ENCODE peak calls at places on chromosomes 7 and 10, in seven cellular contexts. One of them, this sample, is unnamed.
A peak's percentile ranks its signal among the peaks of the same experiment; 100 is the strongest.

GRCh38 chr10:86319626-86320025 is 47.0 kb downstream of the GRID1 start:
- DNase-seq in SK-N-SH: peak; percentile 67
- DNase-seq in IMR-90: no peak
- DNase-seq in A549: no peak
- DNase-seq in HepG2: no peak
- DNase-seq in K562: no peak
- DNase-seq in GM12878: no peak
- DNase-seq in this sample: no peak

GRCh38 chr7:50835156-50835555 is 52.5 kb upstream of the GRB10 start:
- DNase-seq in SK-N-SH: no peak
- DNase-seq in IMR-90: no peak
- DNase-seq in A549: peak; percentile 52
- DNase-seq in HepG2: no peak
- DNase-seq in K562: no peak
- DNase-seq in GM12878: no peak
- DNase-seq in this sample: no peak

GRCh38 chr7:13050703-13051102 is 363.3 kb downstream of the ARL4A start:
- DNase-seq in SK-N-SH: no peak
- DNase-seq in IMR-90: peak; percentile 94
- DNase-seq in A549: peak; percentile 66
- DNase-seq in HepG2: peak; percentile 28
- DNase-seq in K562: peak; percentile 51
- DNase-seq in GM12878: no peak
- DNase-seq in this sample: no peak

GRCh38 chr10:112471878-112472487 is 25.0 kb downstream of the VTI1A start:
- DNase-seq in SK-N-SH: peak; percentile 48
- DNase-seq in IMR-90: peak; percentile 68
- DNase-seq in A549: peak; percentile 71
- DNase-seq in HepG2: peak; percentile 52
- DNase-seq in K562: peak; percentile 47
- DNase-seq in GM12878: peak; percentile 25
- DNase-seq in this sample: no peak

GRCh38 chr10:63829020-63829419 is 307.8 kb downstream of the REEP3 start:
- DNase-seq in SK-N-SH: no peak
- DNase-seq in IMR-90: no peak
- DNase-seq in A549: peak; percentile 2
- DNase-seq in HepG2: no peak
- DNase-seq in K562: no peak
- DNase-seq in GM12878: no peak
- DNase-seq in this sample: no peak

GRCh38 chr10:112215342-112215774 is 31.8 kb upstream of the GPAM start:
- DNase-seq in SK-N-SH: peak; percentile 70
- DNase-seq in IMR-90: peak; percentile 24
- DNase-seq in A549: no peak
- DNase-seq in HepG2: peak; percentile 72
- DNase-seq in K562: no peak
- DNase-seq in GM12878: no peak
- DNase-seq in this sample: no peak

GRCh38 chr10:6916601-6917000 is 336.5 kb upstream of the PRKCQ start:
- DNase-seq in SK-N-SH: no peak
- DNase-seq in IMR-90: no peak
- DNase-seq in A549: no peak
- DNase-seq in HepG2: no peak
- DNase-seq in K562: no peak
- DNase-seq in GM12878: no peak
- DNase-seq in this sample: no peak

GRCh38 chr7:25314094-25314708 is 85.9 kb upstream of the NPVF start:
- DNase-seq in SK-N-SH: no peak
- DNase-seq in IMR-90: no peak
- DNase-seq in A549: no peak
- DNase-seq in HepG2: no peak
- DNase-seq in K562: no peak
- DNase-seq in GM12878: no peak
- DNase-seq in this sample: no peak

GRCh38 chr7:130009848-130010688 is 41.1 kb downstream of the ZC3HC1 start:
- DNase-seq in SK-N-SH: peak; percentile 33
- DNase-seq in IMR-90: peak; percentile 89
- DNase-seq in A549: peak; percentile 91
- DNase-seq in HepG2: peak; percentile 13
- DNase-seq in K562: peak; percentile 88
- DNase-seq in GM12878: peak; percentile 17
- DNase-seq in this sample: no peak

GRCh38 chr10:97165499-97165898 is 20.3 kb downstream of the SLIT1 start:
- DNase-seq in SK-N-SH: no peak
- DNase-seq in IMR-90: no peak
- DNase-seq in A549: no peak
- DNase-seq in HepG2: no peak
- DNase-seq in K562: no peak
- DNase-seq in GM12878: no peak
- DNase-seq in this sample: no peak

GRCh38 chr10:97159906-97160305 is 25.9 kb downstream of the SLIT1 start:
- DNase-seq in SK-N-SH: no peak
- DNase-seq in IMR-90: no peak
- DNase-seq in A549: no peak
- DNase-seq in HepG2: no peak
- DNase-seq in K562: no peak
- DNase-seq in GM12878: no peak
- DNase-seq in this sample: no peak

GRCh38 chr10:97163141-97163540 is 22.6 kb downstream of the SLIT1 start:
- DNase-seq in SK-N-SH: no peak
- DNase-seq in IMR-90: no peak
- DNase-seq in A549: no peak
- DNase-seq in HepG2: no peak
- DNase-seq in K562: no peak
- DNase-seq in GM12878: no peak
- DNase-seq in this sample: no peak

GRCh38 chr10:97168645-97169044 is 17.1 kb downstream of the SLIT1 start:
- DNase-seq in SK-N-SH: no peak
- DNase-seq in IMR-90: no peak
- DNase-seq in A549: no peak
- DNase-seq in HepG2: no peak
- DNase-seq in K562: no peak
- DNase-seq in GM12878: no peak
- DNase-seq in this sample: no peak

DNA sequence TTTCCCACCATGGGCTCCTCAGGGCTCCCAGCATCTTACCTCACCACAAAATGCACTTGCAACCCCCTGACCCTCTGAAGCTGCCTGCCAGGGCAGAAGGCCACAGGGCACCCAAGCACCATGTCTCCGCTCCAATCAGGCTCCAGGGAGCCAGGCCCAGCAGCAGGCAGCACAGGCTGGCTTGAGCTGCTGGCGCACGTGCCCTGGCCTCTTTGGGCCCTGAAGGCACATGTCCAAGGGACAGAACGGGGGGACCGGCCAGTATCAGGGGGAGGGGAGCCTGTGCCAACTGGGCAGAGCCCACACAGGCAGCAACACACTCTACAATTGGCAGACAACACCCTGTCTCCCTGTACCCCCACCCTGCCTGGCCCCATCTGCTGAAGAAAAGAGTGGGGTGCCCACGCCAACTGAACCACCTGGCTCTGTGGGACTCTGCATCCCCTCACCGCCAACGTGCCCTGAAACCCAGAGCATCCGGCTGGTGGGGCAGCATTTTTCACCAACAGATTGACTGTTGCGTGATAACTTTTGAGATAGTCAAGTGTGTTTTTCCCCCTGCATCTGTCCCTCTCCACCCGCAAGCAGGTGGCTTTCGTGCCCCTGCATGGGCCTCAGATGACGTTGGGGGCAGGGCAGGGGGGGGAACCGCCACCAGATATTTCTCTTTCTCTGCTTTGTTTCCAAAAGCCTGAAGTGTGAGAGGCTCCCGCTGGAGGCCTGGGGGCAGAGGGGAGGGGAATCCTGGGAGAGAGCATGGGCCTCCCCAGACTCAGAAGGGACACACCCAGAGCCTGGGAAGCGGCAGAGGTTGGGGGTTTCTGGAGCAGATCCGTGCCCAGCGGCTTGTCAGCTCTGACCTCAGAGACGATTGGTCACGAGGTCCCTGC is 21.9 kb downstream of the SLIT1 start:
- DNase-seq in SK-N-SH: no peak
- DNase-seq in IMR-90: no peak
- DNase-seq in A549: no peak
- DNase-seq in HepG2: no peak
- DNase-seq in K562: no peak
- DNase-seq in GM12878: no peak
- DNase-seq in this sample: no peak
- TF ChIP-seq RFX5 in SK-N-SH: no peak
- TF ChIP-seq RFX5 in IMR-90: no peak
- TF ChIP-seq RFX5 in A549: no peak
- TF ChIP-seq RFX5 in HepG2: no peak
- TF ChIP-seq RFX5 in K562: no peak
- TF ChIP-seq RFX5 in GM12878: no peak
- TF ChIP-seq RFX5 in this sample: no peak

GRCh38 chr10:74058658-74059057 is 60.7 kb downstream of the VCL start:
- DNase-seq in SK-N-SH: no peak
- DNase-seq in IMR-90: no peak
- DNase-seq in A549: peak; percentile 61
- DNase-seq in HepG2: peak; percentile 37
- DNase-seq in K562: peak; percentile 61
- DNase-seq in GM12878: no peak
- DNase-seq in this sample: no peak

GRCh38 chr10:74055383-74056065 is 57.6 kb downstream of the VCL start:
- DNase-seq in SK-N-SH: no peak
- DNase-seq in IMR-90: no peak
- DNase-seq in A549: no peak
- DNase-seq in HepG2: no peak
- DNase-seq in K562: no peak
- DNase-seq in GM12878: no peak
- DNase-seq in this sample: no peak

GRCh38 chr10:74051729-74052342 is 53.9 kb downstream of the VCL start:
- DNase-seq in SK-N-SH: no peak
- DNase-seq in IMR-90: no peak
- DNase-seq in A549: peak; percentile 61
- DNase-seq in HepG2: no peak
- DNase-seq in K562: peak; percentile 75
- DNase-seq in GM12878: no peak
- DNase-seq in this sample: no peak

GRCh38 chr10:74058071-74058470 is 60.2 kb downstream of the VCL start:
- DNase-seq in SK-N-SH: no peak
- DNase-seq in IMR-90: no peak
- DNase-seq in A549: no peak
- DNase-seq in HepG2: no peak
- DNase-seq in K562: no peak
- DNase-seq in GM12878: no peak
- DNase-seq in this sample: no peak

DNA sequence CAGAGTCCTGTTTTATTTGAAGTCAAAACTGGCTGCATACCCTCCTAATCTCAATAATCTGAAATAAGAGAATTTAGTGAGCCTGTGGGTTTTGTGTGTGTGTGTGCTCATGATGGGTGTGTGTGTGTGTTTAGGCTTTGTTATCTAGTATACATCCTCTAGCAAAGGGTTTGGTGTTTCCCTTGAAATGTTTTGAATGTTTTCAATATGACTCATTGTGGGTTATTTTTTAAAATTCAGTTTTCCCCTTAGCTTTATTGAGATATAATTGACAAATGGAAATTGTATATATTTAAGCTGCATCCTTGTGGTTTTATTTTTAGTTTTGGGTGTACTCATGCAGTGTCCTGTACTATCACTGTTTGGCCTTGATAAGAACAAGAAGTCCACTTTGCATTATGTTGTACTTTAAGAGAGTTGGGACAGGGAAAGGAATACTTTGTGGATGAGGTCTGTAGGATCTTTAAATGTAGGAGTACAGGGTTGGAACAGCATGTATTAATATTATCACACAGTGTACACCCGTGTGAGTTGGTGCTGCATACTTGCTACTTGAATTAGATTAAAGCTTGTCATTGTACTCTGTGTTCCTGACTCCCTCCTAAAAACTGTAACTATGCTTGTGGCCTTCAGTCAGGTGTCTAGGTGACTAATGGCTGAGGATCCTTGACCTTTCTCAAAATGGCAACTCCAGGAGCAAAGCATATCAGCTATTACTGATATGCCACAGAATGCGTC is 58.3 kb downstream of the VCL start:
- DNase-seq in SK-N-SH: no peak
- DNase-seq in IMR-90: peak; percentile 85
- DNase-seq in A549: peak; percentile 64
- DNase-seq in HepG2: peak; percentile 65
- DNase-seq in K562: peak; percentile 70
- DNase-seq in GM12878: peak; percentile 33
- DNase-seq in this sample: no peak
- TF ChIP-seq RFX5 in SK-N-SH: no peak
- TF ChIP-seq RFX5 in IMR-90: no peak
- TF ChIP-seq RFX5 in A549: no peak
- TF ChIP-seq RFX5 in HepG2: no peak
- TF ChIP-seq RFX5 in K562: no peak
- TF ChIP-seq RFX5 in GM12878: no peak
- TF ChIP-seq RFX5 in this sample: no peak

DNA sequence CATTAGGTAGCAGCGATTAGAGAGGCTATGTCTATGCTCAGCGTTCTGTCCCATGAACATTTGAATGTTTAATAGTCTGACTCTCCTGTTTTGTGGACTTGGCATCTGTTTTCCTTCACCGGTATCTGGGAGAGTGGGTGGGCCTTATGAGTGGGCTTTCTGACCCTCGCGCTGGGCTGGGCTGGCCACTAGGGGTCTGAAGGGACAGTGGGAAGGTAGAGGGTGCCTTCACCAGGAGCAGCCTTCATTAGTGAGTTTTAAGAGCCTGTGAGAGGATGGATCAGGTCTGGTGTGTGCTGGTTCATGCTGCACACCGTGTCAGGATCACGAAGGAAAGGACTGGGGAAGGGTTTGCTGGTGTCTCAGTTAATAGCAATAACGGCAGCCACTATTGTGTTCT is 33.4 kb downstream of the DCLRE1A start:
- DNase-seq in SK-N-SH: peak; percentile 43
- DNase-seq in IMR-90: no peak
- DNase-seq in A549: no peak
- DNase-seq in HepG2: no peak
- DNase-seq in K562: peak; percentile 19
- DNase-seq in GM12878: no peak
- DNase-seq in this sample: peak; percentile 74
- TF ChIP-seq RFX5 in SK-N-SH: no peak
- TF ChIP-seq RFX5 in IMR-90: no peak
- TF ChIP-seq RFX5 in A549: no peak
- TF ChIP-seq RFX5 in HepG2: no peak
- TF ChIP-seq RFX5 in K562: no peak
- TF ChIP-seq RFX5 in GM12878: no peak
- TF ChIP-seq RFX5 in this sample: no peak

DNA sequence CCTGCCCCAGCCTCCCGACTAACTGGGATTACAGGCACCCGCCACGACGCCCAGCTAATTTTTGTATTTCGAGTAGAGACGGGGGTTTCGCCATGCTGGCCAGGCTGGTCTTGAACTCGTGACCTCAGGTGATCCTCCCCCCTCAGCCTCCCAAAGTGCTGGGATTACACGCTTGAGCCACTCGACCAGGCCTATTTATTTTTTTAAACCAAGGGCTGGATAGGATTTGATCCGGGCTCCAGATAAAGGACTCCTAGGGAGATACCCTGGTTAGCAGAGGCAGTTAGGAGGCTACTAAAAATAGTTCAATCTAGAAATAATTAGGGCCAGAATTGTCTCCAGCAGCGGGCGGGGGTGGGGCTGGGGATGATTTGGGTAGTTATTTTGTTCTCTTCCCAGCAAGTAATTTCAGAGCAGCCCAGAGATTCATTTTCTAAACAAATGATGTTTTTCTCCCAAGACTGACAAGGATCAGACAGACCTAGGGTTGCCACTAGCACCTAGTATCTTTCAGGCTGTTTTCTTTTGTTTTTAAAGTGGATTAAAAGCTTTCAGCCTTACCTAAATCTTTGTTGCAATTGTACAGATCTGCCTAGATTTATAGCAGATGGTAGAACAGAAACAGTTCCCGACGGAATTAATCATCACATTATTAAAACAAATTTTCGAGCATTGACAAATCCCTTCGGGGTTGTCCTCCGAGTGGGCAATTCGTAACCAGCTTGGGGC is 859 bp upstream of the SMC3 start:
- DNase-seq in SK-N-SH: peak; percentile 46
- DNase-seq in IMR-90: no peak
- DNase-seq in A549: no peak
- DNase-seq in HepG2: no peak
- DNase-seq in K562: peak; percentile 15
- DNase-seq in GM12878: no peak
- DNase-seq in this sample: no peak
- TF ChIP-seq RFX5 in SK-N-SH: no peak
- TF ChIP-seq RFX5 in IMR-90: no peak
- TF ChIP-seq RFX5 in A549: no peak
- TF ChIP-seq RFX5 in HepG2: no peak
- TF ChIP-seq RFX5 in K562: no peak
- TF ChIP-seq RFX5 in GM12878: no peak
- TF ChIP-seq RFX5 in this sample: no peak